ENCODE peak calls at places on chromosomes 11 and 22, in five cellular contexts. J is pancreas; H is activated naive CD4-positive, alpha-beta T cell treated with anti-CD3 and anti-CD28 coated beads, Interleukin-2, amount 50 U/mL, for 16 hours; R is amygdala; I is pons. D is an unnamed sample.

GRCh38 chr22:22670076-22670795 is 25.8 kb downstream of the GGTLC2 start:
- DNase-seq in R (no peak), I (no peak), J (no peak), H (no peak), D (no peak)

GRCh38 chr11:63595296-63595695 is 18.9 kb downstream of the PLAAT3 start:
- DNase-seq in R (no peak), I (peak; percentile 44), J (no peak), H (no peak), D (peak; percentile 10)

GRCh38 chr11:17766590-17766989 is 32.0 kb downstream of the KCNC1 start:
- DNase-seq in I (no peak), R (no peak), J (no peak), H (no peak), D (no peak)

GRCh38 chr22:21443735-21444421 is 23.3 kb upstream of the TMEM191C start:
- DNase-seq in H (peak; percentile 8), J (peak; percentile 91), R (no peak), I (no peak), D (peak; percentile 11)

GRCh38 chr11:44593194-44593593 is 27.7 kb downstream of the CD82 start:
- DNase-seq in J (no peak), I (peak; percentile 86), H (no peak), R (peak; percentile 83), D (no peak)

GRCh38 chr11:129143335-129143734 is 48.8 kb downstream of the ARHGAP32 start:
- DNase-seq in J (no peak), I (peak; percentile 67), H (no peak), R (peak; percentile 29), D (peak; percentile 42)

GRCh38 chr22:18000441-18001039 is 23.8 kb downstream of the MICAL3 start:
- DNase-seq in J (peak; percentile 79), H (peak; percentile 34), I (no peak), R (no peak), D (peak; percentile 36)

GRCh38 chr11:76661835-76662434 is 8.6 kb downstream of the LRRC32 start:
- DNase-seq in J (peak; percentile 24), H (no peak), I (no peak), R (no peak), D (no peak)

GRCh38 chr22:23110922-23111527 is 30.8 kb downstream of the RSPH14 start:
- DNase-seq in R (no peak), H (no peak), J (no peak), I (no peak), D (no peak)

GRCh38 chr22:32558681-32559355 is 84.2 kb downstream of the FBXO7 start:
- DNase-seq in J (no peak), H (no peak), I (no peak), R (no peak), D (no peak)

D was measured in testis.